ENCODE peak calls at places on chromosomes 4 and X, in seven cellular contexts. One of them, this sample, is unnamed.

GRCh38 chrX:25343060-25343459 is 327.3 kb upstream of the ARX start:
- DNase-seq in SK-N-SH: no peak
- DNase-seq in HepG2: no peak
- DNase-seq in GM12878: no peak
- DNase-seq in K562: no peak
- DNase-seq in HCT116: no peak
- DNase-seq in T47D: no peak
- DNase-seq in this sample: no peak

GRCh38 chr4:45576275-45576674 is 547.6 kb downstream of the GABRG1 start:
- DNase-seq in GM12878: no peak
- DNase-seq in K562: no peak
- DNase-seq in T47D: no peak
- DNase-seq in HCT116: no peak
- DNase-seq in SK-N-SH: no peak
- DNase-seq in HepG2: no peak
- DNase-seq in this sample: no peak

GRCh38 chr4:3135155-3136011 is 60.9 kb downstream of the HTT start:
- DNase-seq in GM12878: no peak
- DNase-seq in HCT116: no peak
- DNase-seq in SK-N-SH: no peak
- DNase-seq in T47D: no peak
- DNase-seq in HepG2: peak; percentile 45
- DNase-seq in K562: no peak
- DNase-seq in this sample: no peak

GRCh38 chr4:123244233-123244632 is 152.4 kb upstream of the SPRY1 start:
- DNase-seq in GM12878: no peak
- DNase-seq in SK-N-SH: no peak
- DNase-seq in HCT116: no peak
- DNase-seq in HepG2: no peak
- DNase-seq in K562: no peak
- DNase-seq in T47D: no peak
- DNase-seq in this sample: no peak

GRCh38 chrX:107825698-107826285 is at the start of gene MID2:
- DNase-seq in K562: no peak
- DNase-seq in HCT116: peak; percentile 29
- DNase-seq in HepG2: no peak
- DNase-seq in SK-N-SH: peak; percentile 17
- DNase-seq in GM12878: no peak
- DNase-seq in T47D: peak; percentile 21
- DNase-seq in this sample: no peak

GRCh38 chr4:16205298-16206164 is 20.7 kb downstream of the TAPT1 start:
- DNase-seq in HepG2: peak; percentile 31
- DNase-seq in T47D: peak; percentile 5
- DNase-seq in GM12878: no peak
- DNase-seq in SK-N-SH: peak; percentile 48
- DNase-seq in HCT116: no peak
- DNase-seq in K562: peak; percentile 41
- DNase-seq in this sample: no peak

GRCh38 chr4:38413524-38414341 is 250.3 kb upstream of the KLF3 start:
- DNase-seq in HepG2: peak; percentile 58
- DNase-seq in GM12878: no peak
- DNase-seq in SK-N-SH: no peak
- DNase-seq in HCT116: no peak
- DNase-seq in K562: no peak
- DNase-seq in T47D: no peak
- DNase-seq in this sample: no peak

GRCh38 chr4:84582988-84583870 is at the start of gene CDS1:
- DNase-seq in HepG2: no peak
- DNase-seq in HCT116: no peak
- DNase-seq in SK-N-SH: peak; percentile 66
- DNase-seq in GM12878: no peak
- DNase-seq in T47D: no peak
- DNase-seq in K562: peak; percentile 16
- DNase-seq in this sample: no peak

GRCh38 chr4:122777846-122778501 is 45.5 kb downstream of the BBS12 start:
- DNase-seq in K562: no peak
- DNase-seq in T47D: no peak
- DNase-seq in GM12878: no peak
- DNase-seq in HCT116: no peak
- DNase-seq in HepG2: no peak
- DNase-seq in SK-N-SH: no peak
- DNase-seq in this sample: no peak

GRCh38 chr4:168880087-168880675 is 129.9 kb downstream of the CBR4 start:
- DNase-seq in GM12878: no peak
- DNase-seq in K562: no peak
- DNase-seq in HCT116: no peak
- DNase-seq in SK-N-SH: no peak
- DNase-seq in HepG2: no peak
- DNase-seq in T47D: no peak
- DNase-seq in this sample: no peak

GRCh38 chrX:2898861-2899512 is 30.2 kb downstream of the ARSD start:
- DNase-seq in K562: no peak
- DNase-seq in HCT116: no peak
- DNase-seq in T47D: no peak
- DNase-seq in HepG2: peak; percentile 24
- DNase-seq in SK-N-SH: no peak
- DNase-seq in GM12878: no peak
- DNase-seq in this sample: no peak

GRCh38 chr4:73780834-73781233 is 40.5 kb downstream of the CXCL8 start:
- DNase-seq in GM12878: no peak
- DNase-seq in T47D: no peak
- DNase-seq in HCT116: no peak
- DNase-seq in K562: no peak
- DNase-seq in HepG2: no peak
- DNase-seq in SK-N-SH: no peak
- DNase-seq in this sample: no peak

GRCh38 chr4:128517739-128518510 is 230.3 kb upstream of the PGRMC2 start:
- DNase-seq in HCT116: peak; percentile 56
- DNase-seq in GM12878: peak; percentile 94
- DNase-seq in T47D: no peak
- DNase-seq in HepG2: peak; percentile 68
- DNase-seq in K562: peak; percentile 70
- DNase-seq in SK-N-SH: peak; percentile 31
- DNase-seq in this sample: no peak

GRCh38 chr4:151766691-151767090 is 5.9 kb upstream of the GATB start:
- DNase-seq in HepG2: no peak
- DNase-seq in SK-N-SH: no peak
- DNase-seq in GM12878: no peak
- DNase-seq in HCT116: peak; percentile 6
- DNase-seq in K562: no peak
- DNase-seq in T47D: no peak
- DNase-seq in this sample: no peak

DNA sequence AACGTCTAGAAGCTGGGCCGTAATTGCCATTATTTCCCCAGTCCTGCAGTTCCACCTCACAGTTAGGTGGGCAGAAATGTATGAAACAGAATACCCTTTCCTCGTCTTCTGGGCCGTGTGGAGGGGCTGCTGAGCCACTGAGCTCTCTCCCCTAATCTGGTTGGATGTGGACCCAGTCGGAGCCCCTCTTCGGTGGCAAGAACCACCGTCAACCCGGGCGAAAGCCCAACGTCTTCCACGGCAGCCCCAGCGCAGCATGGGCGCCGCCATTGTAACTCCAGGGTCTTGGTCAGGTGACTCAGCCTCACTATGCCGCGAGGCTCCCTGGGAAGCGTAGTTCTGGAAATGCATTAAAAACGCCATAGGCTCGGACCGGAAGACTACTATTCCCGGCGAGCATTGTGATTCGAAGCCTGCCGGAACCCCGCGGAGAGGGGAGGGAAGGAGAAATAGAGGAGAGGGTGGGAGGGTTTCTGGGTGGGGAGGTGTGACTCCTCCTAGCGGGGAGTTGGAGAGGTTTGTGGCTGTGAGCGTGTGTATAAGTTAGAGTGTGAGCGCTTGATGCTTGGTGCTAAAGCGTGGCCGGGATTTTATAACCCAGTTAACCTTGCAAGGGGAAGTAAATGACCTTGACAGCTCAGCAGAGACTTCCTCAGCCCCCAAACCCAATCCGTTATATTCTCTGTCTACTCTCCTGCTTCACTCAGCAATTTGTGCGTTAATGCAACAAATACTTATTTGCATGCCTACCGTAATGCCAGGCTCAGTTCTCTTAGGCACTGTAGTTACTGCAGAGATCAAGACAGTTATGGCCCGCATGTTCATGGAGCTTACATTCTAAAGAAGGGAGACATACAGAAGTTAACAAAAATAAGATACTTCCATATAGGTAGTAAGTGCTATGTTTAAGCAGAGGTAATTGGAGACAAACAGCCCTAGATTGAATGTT is at the start of gene GATB:
- DNase-seq in GM12878: peak; percentile 92
- DNase-seq in T47D: peak; percentile 48
- DNase-seq in HepG2: peak; percentile 97
- DNase-seq in SK-N-SH: peak; percentile 87
- DNase-seq in HCT116: peak; percentile 96
- DNase-seq in K562: peak; percentile 89
- DNase-seq in this sample: peak; percentile 93
- TF ChIP-seq JUND in GM12878: no peak
- TF ChIP-seq JUND in T47D: no peak
- TF ChIP-seq JUND in HepG2: no peak
- TF ChIP-seq JUND in SK-N-SH: no peak
- TF ChIP-seq JUND in HCT116: no peak
- TF ChIP-seq JUND in K562: peak; percentile 50
- TF ChIP-seq JUND in this sample: peak; percentile 68

GRCh38 chrX:7090506-7091095 is 56.9 kb upstream of the STS start:
- DNase-seq in HCT116: no peak
- DNase-seq in SK-N-SH: no peak
- DNase-seq in GM12878: no peak
- DNase-seq in K562: no peak
- DNase-seq in HepG2: peak; percentile 58
- DNase-seq in T47D: no peak
- DNase-seq in this sample: no peak
- TF ChIP-seq JUND in HCT116: no peak
- TF ChIP-seq JUND in SK-N-SH: no peak
- TF ChIP-seq JUND in GM12878: no peak
- TF ChIP-seq JUND in K562: no peak
- TF ChIP-seq JUND in HepG2: no peak
- TF ChIP-seq JUND in T47D: no peak
- TF ChIP-seq JUND in this sample: no peak

GRCh38 chrX:131146702-131147101 is 88.6 kb downstream of the ARHGAP36 start:
- DNase-seq in HepG2: no peak
- DNase-seq in GM12878: no peak
- DNase-seq in SK-N-SH: no peak
- DNase-seq in HCT116: no peak
- DNase-seq in K562: no peak
- DNase-seq in T47D: no peak
- DNase-seq in this sample: no peak
- TF ChIP-seq JUND in HepG2: no peak
- TF ChIP-seq JUND in GM12878: no peak
- TF ChIP-seq JUND in SK-N-SH: no peak
- TF ChIP-seq JUND in HCT116: no peak
- TF ChIP-seq JUND in K562: no peak
- TF ChIP-seq JUND in T47D: no peak
- TF ChIP-seq JUND in this sample: no peak

GRCh38 chr4:87853108-87853507 is 20.3 kb downstream of the MEPE start:
- DNase-seq in SK-N-SH: peak; percentile 44
- DNase-seq in GM12878: no peak
- DNase-seq in HCT116: peak; percentile 45
- DNase-seq in T47D: peak; percentile 10
- DNase-seq in K562: no peak
- DNase-seq in HepG2: peak; percentile 60
- DNase-seq in this sample: no peak

GRCh38 chr4:87849612-87850011 is 16.8 kb downstream of the MEPE start:
- DNase-seq in K562: no peak
- DNase-seq in GM12878: no peak
- DNase-seq in HCT116: no peak
- DNase-seq in SK-N-SH: no peak
- DNase-seq in HepG2: no peak
- DNase-seq in T47D: no peak
- DNase-seq in this sample: no peak

GRCh38 chr4:87851332-87851731 is 18.6 kb downstream of the MEPE start:
- DNase-seq in GM12878: no peak
- DNase-seq in HCT116: no peak
- DNase-seq in SK-N-SH: no peak
- DNase-seq in T47D: no peak
- DNase-seq in HepG2: no peak
- DNase-seq in K562: no peak
- DNase-seq in this sample: no peak

GRCh38 chr4:87853891-87854290 is 21.1 kb downstream of the MEPE start:
- DNase-seq in HCT116: no peak
- DNase-seq in GM12878: no peak
- DNase-seq in HepG2: no peak
- DNase-seq in T47D: no peak
- DNase-seq in K562: no peak
- DNase-seq in SK-N-SH: no peak
- DNase-seq in this sample: no peak

DNA sequence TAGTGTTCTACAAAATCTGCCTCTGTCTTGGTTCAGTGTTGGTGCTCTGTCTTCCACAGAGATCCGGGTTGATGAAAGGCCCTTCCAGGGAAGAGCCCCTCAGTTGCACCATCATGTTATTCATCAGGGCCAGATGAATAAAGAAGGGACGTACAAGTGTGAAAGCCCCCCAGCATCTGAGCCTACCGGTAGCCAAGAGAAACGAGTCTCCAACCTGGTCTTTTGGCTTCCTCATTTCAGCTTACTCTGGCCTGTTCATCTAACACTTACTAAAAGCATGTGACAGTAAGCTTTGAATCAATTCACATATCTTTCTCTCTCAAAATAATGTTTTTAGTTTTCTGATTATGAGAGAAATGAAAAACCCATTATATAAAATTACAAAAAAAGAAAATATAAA is 19.2 kb downstream of the MEPE start:
- DNase-seq in GM12878: no peak
- DNase-seq in T47D: no peak
- DNase-seq in HCT116: no peak
- DNase-seq in SK-N-SH: no peak
- DNase-seq in K562: no peak
- DNase-seq in HepG2: no peak
- DNase-seq in this sample: no peak
- TF ChIP-seq JUND in GM12878: no peak
- TF ChIP-seq JUND in T47D: no peak
- TF ChIP-seq JUND in HCT116: no peak
- TF ChIP-seq JUND in SK-N-SH: no peak
- TF ChIP-seq JUND in K562: no peak
- TF ChIP-seq JUND in HepG2: no peak
- TF ChIP-seq JUND in this sample: no peak

GRCh38 chr4:158535130-158535614 is 13.5 kb downstream of the RXFP1 start:
- DNase-seq in GM12878: no peak
- DNase-seq in HCT116: peak; percentile 4
- DNase-seq in HepG2: no peak
- DNase-seq in T47D: no peak
- DNase-seq in SK-N-SH: no peak
- DNase-seq in K562: no peak
- DNase-seq in this sample: no peak

GRCh38 chr4:158540125-158540907 is 18.6 kb downstream of the RXFP1 start:
- DNase-seq in HepG2: no peak
- DNase-seq in SK-N-SH: no peak
- DNase-seq in HCT116: no peak
- DNase-seq in GM12878: no peak
- DNase-seq in K562: no peak
- DNase-seq in T47D: no peak
- DNase-seq in this sample: no peak

GRCh38 chr4:158538911-158539310 is 17.2 kb downstream of the RXFP1 start:
- DNase-seq in SK-N-SH: no peak
- DNase-seq in HCT116: no peak
- DNase-seq in K562: no peak
- DNase-seq in GM12878: no peak
- DNase-seq in HepG2: no peak
- DNase-seq in T47D: no peak
- DNase-seq in this sample: no peak

GRCh38 chr4:158536833-158537232 is 15.2 kb downstream of the RXFP1 start:
- DNase-seq in HepG2: no peak
- DNase-seq in SK-N-SH: no peak
- DNase-seq in T47D: no peak
- DNase-seq in GM12878: no peak
- DNase-seq in HCT116: no peak
- DNase-seq in K562: no peak
- DNase-seq in this sample: no peak

GRCh38 chr4:158538176-158538575 is 16.5 kb downstream of the RXFP1 start:
- DNase-seq in SK-N-SH: no peak
- DNase-seq in HepG2: no peak
- DNase-seq in GM12878: no peak
- DNase-seq in T47D: no peak
- DNase-seq in K562: no peak
- DNase-seq in HCT116: no peak
- DNase-seq in this sample: no peak
- TF ChIP-seq JUND in SK-N-SH: no peak
- TF ChIP-seq JUND in HepG2: no peak
- TF ChIP-seq JUND in GM12878: no peak
- TF ChIP-seq JUND in T47D: no peak
- TF ChIP-seq JUND in K562: no peak
- TF ChIP-seq JUND in HCT116: no peak
- TF ChIP-seq JUND in this sample: no peak